ENCODE peak calls at places on chromosomes 7 and 10, in seven cellular contexts. O is osteoblast; I is astrocyte of the cerebellum; Y is fibroblast of lung; J is sigmoid colon; L is Peyer's patch; H is CD8-positive, alpha-beta T cell. U is an unnamed sample.

GRCh38 chr7:41148521-41148951 is 554.4 kb downstream of the INHBA start:
- DNase-seq in J (no peak), L (no peak), I (peak), H (no peak), O (peak), Y (peak), U (peak)

GRCh38 chr10:103765168-103765567 is 90.2 kb downstream of the SH3PXD2A start:
- DNase-seq in Y (peak), L (no peak), I (no peak), J (no peak), H (no peak), O (peak), U (no peak)

GRCh38 chr10:36888925-36889573 is 236.3 kb upstream of the ANKRD30A start:
- DNase-seq in L (peak), Y (peak), I (no peak), J (no peak), O (no peak), H (no peak), U (no peak)

GRCh38 chr7:148882668-148883232 is 1.3 kb downstream of the EZH2 start:
- DNase-seq in J (no peak), H (no peak), Y (no peak), L (no peak), O (peak), I (no peak), U (no peak)

GRCh38 chr7:114088541-114088940 is 169.7 kb upstream of the PPP1R3A start:
- DNase-seq in I (no peak), L (no peak), J (no peak), H (no peak), Y (no peak), O (no peak), U (no peak)

GRCh38 chr7:80154656-80155325 is 20.2 kb downstream of the GNAI1 start:
- DNase-seq in Y (peak), O (no peak), H (no peak), I (no peak), J (no peak), L (no peak), U (no peak)

GRCh38 chr7:106344861-106345260 is 60.1 kb upstream of the NAMPT start:
- DNase-seq in J (no peak), H (no peak), L (no peak), I (no peak), Y (peak), O (no peak), U (no peak)

GRCh38 chr7:54810401-54810800 is 51.4 kb upstream of the SEC61G start:
- DNase-seq in Y (no peak), L (no peak), J (no peak), O (no peak), H (no peak), I (no peak), U (no peak)

GRCh38 chr7:107503667-107504066 is 33.8 kb downstream of the GPR22 start:
- DNase-seq in O (no peak), Y (peak), L (no peak), H (no peak), I (no peak), J (no peak), U (no peak)

GRCh38 chr7:111558948-111559347 is 3.3 kb downstream of the IMMP2L start:
- DNase-seq in I (peak), L (no peak), J (no peak), H (no peak), Y (peak), O (no peak), U (no peak)

GRCh38 chr7:95927781-95928180 is 155.4 kb downstream of the DYNC1I1 start:
- DNase-seq in I (peak), H (no peak), Y (no peak), L (no peak), O (no peak), J (no peak), U (no peak)

GRCh38 chr7:110090113-110090820 is 1000.7 kb upstream of the LRRN3 start:
- DNase-seq in Y (peak), J (no peak), I (peak), H (no peak), O (no peak), L (no peak), U (no peak)

GRCh38 chr7:101989101-101989500 is 171.7 kb downstream of the CUX1 start:
- DNase-seq in Y (no peak), O (no peak), J (no peak), L (no peak), H (no peak), I (no peak), U (no peak)

GRCh38 chr10:3873728-3874461 is 88.9 kb upstream of the KLF6 start:
- DNase-seq in L (peak), Y (peak), H (no peak), I (no peak), J (no peak), O (peak), U (no peak)

GRCh38 chr7:35253680-35254495 is at the start of gene TBX20:
- DNase-seq in J (no peak), O (peak), L (no peak), Y (peak), H (no peak), I (no peak), U (no peak)

GRCh38 chr10:69968830-69969229 is 83.8 kb upstream of the MACROH2A2 start:
- DNase-seq in O (no peak), Y (peak), J (no peak), I (no peak), L (no peak), H (no peak), U (no peak)

GRCh38 chr10:75211007-75211735 is 575 bp downstream of the VDAC2 start:
- DNase-seq in O (peak), J (peak), L (peak), I (no peak), Y (peak), H (no peak), U (no peak)

GRCh38 chr7:140069298-140069949 is 6.7 kb upstream of the PARP12 start:
- DNase-seq in O (no peak), I (no peak), Y (no peak), L (no peak), J (no peak), H (no peak), U (no peak)

GRCh38 chr7:102914585-102914984 is 1.8 kb downstream of the LRRC17 start:
- DNase-seq in O (no peak), Y (peak), J (peak), I (no peak), L (peak), H (no peak), U (no peak)

GRCh38 chr7:131764143-131764795 is 207.8 kb upstream of the PODXL start:
- DNase-seq in H (no peak), Y (no peak), O (no peak), I (no peak), J (no peak), L (no peak), U (no peak)

GRCh38 chr10:119341236-119342016 is 134.1 kb downstream of the GRK5 start:
- DNase-seq in Y (peak), O (peak), H (peak), I (no peak), J (no peak), L (no peak), U (no peak)

GRCh38 chr7:95102662-95103061 is 195.3 kb downstream of the PPP1R9A start:
- DNase-seq in O (peak), H (no peak), I (no peak), L (no peak), J (no peak), Y (no peak), U (no peak)

GRCh38 chr7:17056491-17057142 is 174.8 kb upstream of the AGR3 start:
- DNase-seq in O (no peak), J (no peak), L (no peak), I (no peak), H (no peak), Y (peak), U (peak)

GRCh38 chr7:86939197-86939814 is 120.1 kb downstream of the ELAPOR2 start:
- DNase-seq in H (peak), L (peak), J (no peak), Y (peak), O (no peak), I (peak), U (no peak)

DNA sequence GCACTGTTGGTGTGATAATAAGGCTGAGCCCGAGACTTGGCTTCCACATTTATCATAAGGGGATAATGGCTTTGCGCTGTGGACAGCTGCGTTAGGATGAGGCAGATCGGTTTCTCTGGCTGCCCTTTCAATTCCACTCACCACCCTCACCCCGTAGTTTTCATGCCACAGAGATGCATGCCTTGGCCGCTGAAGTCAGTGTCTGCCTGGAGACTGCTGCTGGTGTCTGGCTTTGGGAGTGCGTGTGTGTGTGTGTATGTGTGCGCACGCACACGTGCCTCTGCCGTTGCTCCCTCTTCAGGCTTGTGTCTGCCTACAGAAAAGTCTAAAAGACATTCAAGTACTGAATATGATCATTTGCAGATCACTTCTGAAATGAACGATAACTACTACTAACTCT is 272.9 kb downstream of the CCDC3 start:
- DNase-seq in J (no peak), L (no peak), H (no peak), O (no peak), I (no peak), Y (no peak), U (no peak)
- H3K4me3 ChIP-seq in J (peak), L (no peak), H (no peak), O (no peak), I (no peak), Y (no peak), U (no peak)

GRCh38 chr10:97115846-97116245 is 69.9 kb downstream of the SLIT1 start:
- DNase-seq in I (no peak), O (no peak), Y (no peak), J (no peak), H (no peak), L (no peak), U (no peak)

GRCh38 chr10:97116534-97117162 is 69.1 kb downstream of the SLIT1 start:
- DNase-seq in L (no peak), Y (no peak), I (no peak), J (no peak), H (no peak), O (no peak), U (no peak)

GRCh38 chr10:97119058-97119832 is 66.5 kb downstream of the SLIT1 start:
- DNase-seq in Y (no peak), I (no peak), O (no peak), L (no peak), J (peak), H (no peak), U (no peak)

GRCh38 chr10:97120370-97120769 is 65.4 kb downstream of the SLIT1 start:
- DNase-seq in L (no peak), I (no peak), J (no peak), O (no peak), Y (no peak), H (no peak), U (no peak)

GRCh38 chr10:97117372-97117771 is 68.4 kb downstream of the SLIT1 start:
- DNase-seq in L (no peak), Y (peak), I (no peak), H (no peak), O (no peak), J (no peak), U (no peak)
- TF ChIP-seq CTCF in L (no peak), Y (peak), I (no peak), H (no peak), O (peak), J (no peak), U (no peak)

GRCh38 chr10:13720699-13721098 is 133.9 kb downstream of the PRPF18 start:
- DNase-seq in H (no peak), I (no peak), J (no peak), O (no peak), Y (no peak), L (no peak), U (no peak)

GRCh38 chr10:13717936-13718772 is 131.4 kb downstream of the PRPF18 start:
- DNase-seq in O (peak), I (peak), J (peak), Y (peak), H (peak), L (peak), U (peak)

GRCh38 chr10:13717571-13717935 is 130.8 kb downstream of the PRPF18 start:
- DNase-seq in J (no peak), I (no peak), Y (no peak), H (no peak), O (no peak), L (no peak), U (no peak)

GRCh38 chr10:13719411-13719810 is 132.6 kb downstream of the PRPF18 start:
- DNase-seq in O (peak), L (no peak), I (no peak), J (no peak), H (no peak), Y (peak), U (no peak)

DNA sequence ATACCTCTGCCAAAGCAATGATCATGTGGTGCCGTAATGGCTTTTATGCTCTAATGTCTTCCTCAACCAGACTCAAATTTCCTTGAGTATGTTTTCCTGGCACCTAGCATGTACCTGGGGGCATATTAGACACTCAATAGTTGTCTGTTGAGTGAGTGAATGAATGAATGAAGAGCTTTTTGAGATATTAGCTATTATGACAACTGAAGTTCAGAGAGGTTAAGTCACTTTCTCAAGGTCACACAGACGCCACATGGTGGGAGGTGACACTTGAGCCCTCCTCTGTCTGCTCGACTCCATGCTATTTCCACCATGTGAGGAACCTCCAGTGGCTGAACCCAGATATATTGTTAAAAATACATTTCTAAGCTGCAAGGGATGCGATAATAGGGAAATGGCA is 132.1 kb downstream of the PRPF18 start:
- DNase-seq in H (no peak), O (no peak), Y (no peak), I (no peak), L (no peak), J (no peak), U (no peak)
- H3K4me3 ChIP-seq in H (peak), O (peak), Y (no peak), I (no peak), L (no peak), J (no peak), U (no peak)

DNA sequence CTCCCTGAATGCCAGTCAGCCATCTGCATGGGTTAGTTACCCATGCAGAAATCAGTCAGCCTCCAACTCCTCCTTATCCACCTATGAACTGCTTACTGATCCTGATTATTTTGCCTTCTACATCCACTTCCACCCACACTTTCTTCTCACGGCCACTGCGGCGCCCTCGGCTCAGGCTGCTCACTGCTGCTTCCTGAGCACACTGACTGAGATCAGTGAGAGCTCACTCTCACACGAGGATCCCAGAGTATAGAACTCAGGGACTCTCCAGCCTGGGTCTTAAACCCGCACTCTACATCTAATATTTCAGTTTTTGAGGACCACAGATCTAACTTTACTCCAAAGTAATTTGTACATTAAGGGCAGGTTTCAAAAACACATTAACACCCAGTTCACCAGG is 64.4 kb downstream of the GRB10 start:
- DNase-seq in O (no peak), I (no peak), Y (no peak), J (no peak), L (no peak), H (no peak), U (no peak)
- TF ChIP-seq CTCF in O (no peak), I (no peak), Y (no peak), J (no peak), L (no peak), H (no peak), U (no peak)

U was measured in AG04449.